ENCODE peak calls at places on chromosome 3, in four cellular contexts. F is HCT116, Z is HepG2, Q is K562. H is an unnamed sample.

GRCh38 chr3:12180218-12180617 is 21.5 kb upstream of the TIMP4 start:
- DNase-seq in F (peak; percentile 44), Z (no peak), Q (no peak), H (peak; percentile 28)

GRCh38 chr3:129927072-129927471 is 33.6 kb upstream of the TMCC1 start:
- DNase-seq in F (no peak), Z (peak; percentile 32), Q (peak; percentile 47), H (no peak)

GRCh38 chr3:129576514-129577345 is 29.7 kb downstream of the PLXND1 start:
- DNase-seq in F (no peak), Z (peak; percentile 33), Q (no peak), H (no peak)

GRCh38 chr3:10263549-10264363 is 15.5 kb downstream of the TATDN2 start:
- DNase-seq in F (peak; percentile 22), Z (no peak), Q (peak; percentile 82), H (peak; percentile 75)

GRCh38 chr3:139110072-139110830 is 65.6 kb upstream of the PRR23C start:
- DNase-seq in F (no peak), Z (no peak), Q (no peak), H (no peak)

GRCh38 chr3:178777718-178778411 is 241.6 kb downstream of the KCNMB2 start:
- DNase-seq in F (peak; percentile 27), Z (no peak), Q (no peak), H (no peak)

GRCh38 chr3:100455841-100456550 is 36.4 kb upstream of the TMEM45A start:
- DNase-seq in F (no peak), Z (no peak), Q (no peak), H (no peak)

GRCh38 chr3:139577899-139578298 is 38.4 kb upstream of the RBP1 start:
- DNase-seq in F (no peak), Z (no peak), Q (no peak), H (peak; percentile 37)

GRCh38 chr3:9898467-9899229 is 4.0 kb upstream of the IL17RE start:
- DNase-seq in F (no peak), Z (peak; percentile 56), Q (no peak), H (no peak)

GRCh38 chr3:124263168-124263567 is 271.2 kb upstream of the ROPN1 start:
- DNase-seq in F (no peak), Z (no peak), Q (no peak), H (no peak)

GRCh38 chr3:132457301-132457700 is 40.0 kb downstream of the DNAJC13 start:
- DNase-seq in F (no peak), Z (no peak), Q (no peak), H (no peak)

GRCh38 chr3:37896775-37897174 is 35.1 kb downstream of the CTDSPL start:
- DNase-seq in F (no peak), Z (no peak), Q (no peak), H (no peak)

GRCh38 chr3:37897763-37898162 is 36.1 kb downstream of the CTDSPL start:
- DNase-seq in F (no peak), Z (no peak), Q (no peak), H (no peak)

GRCh38 chr3:37899711-37900306 is 38.1 kb downstream of the CTDSPL start:
- DNase-seq in F (no peak), Z (no peak), Q (peak; percentile 37), H (no peak)

GRCh38 chr3:37898424-37898823 is 36.7 kb downstream of the CTDSPL start:
- DNase-seq in F (no peak), Z (no peak), Q (no peak), H (no peak)

DNA sequence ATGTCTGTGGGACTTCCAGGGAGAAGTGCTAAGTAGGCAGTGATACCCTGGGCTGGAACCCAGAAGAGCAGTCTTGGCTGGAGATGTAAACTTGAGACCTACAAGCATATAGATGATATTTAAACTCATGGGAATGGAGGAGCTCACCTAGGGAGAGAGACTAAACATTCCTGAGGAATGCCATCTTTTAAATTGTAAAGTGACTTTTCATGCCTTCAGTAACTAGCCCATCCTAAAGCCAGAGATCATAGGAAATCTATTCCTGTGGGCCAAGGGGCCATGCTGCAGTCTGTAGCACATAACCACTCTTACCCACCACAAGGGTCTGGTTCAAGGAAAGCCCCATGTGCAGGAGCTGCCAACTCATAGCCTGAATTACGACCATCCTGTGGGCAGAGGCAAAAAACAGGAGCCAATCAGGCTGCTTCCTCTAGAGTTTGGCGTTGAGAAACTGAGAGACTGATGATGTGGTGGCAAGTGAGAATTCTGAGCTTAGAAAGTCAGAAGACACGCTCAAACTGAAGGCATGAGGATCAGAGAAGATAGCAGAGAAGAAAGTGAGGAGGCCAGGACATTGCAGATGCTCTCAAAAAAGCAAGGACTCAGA is 37.5 kb downstream of the CTDSPL start:
- DNase-seq in F (no peak), Z (no peak), Q (no peak), H (no peak)
- TF ChIP-seq ELF1 in F (no peak), Z (no peak), Q (no peak), H (no peak)

GRCh38 chr3:41986566-41986965 is 24.7 kb upstream of the ULK4 start:
- DNase-seq in F (no peak), Z (no peak), Q (no peak), H (no peak)

GRCh38 chr3:41987627-41988026 is 25.7 kb upstream of the ULK4 start:
- DNase-seq in F (no peak), Z (no peak), Q (no peak), H (no peak)

GRCh38 chr3:41989518-41989917 is 27.6 kb upstream of the ULK4 start:
- DNase-seq in F (no peak), Z (no peak), Q (no peak), H (no peak)

DNA sequence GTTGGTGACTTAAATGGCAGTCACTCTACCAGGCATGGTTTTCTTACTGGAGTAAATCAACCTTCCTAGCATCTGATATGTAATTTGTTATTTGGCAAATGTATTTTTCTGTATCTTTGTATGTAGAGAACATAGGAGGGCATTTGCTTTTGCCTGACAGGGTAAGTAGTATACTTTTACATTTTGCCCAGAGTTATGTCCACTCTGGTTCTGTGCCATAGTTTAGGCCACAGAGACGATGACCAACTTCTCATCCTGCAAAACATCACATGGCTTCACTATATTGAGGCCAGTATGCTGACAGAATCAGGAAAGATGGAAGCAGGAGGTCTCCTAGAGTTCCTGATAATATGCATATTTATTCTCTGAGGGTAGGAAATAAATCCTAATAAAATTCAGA is 23.1 kb upstream of the ULK4 start:
- DNase-seq in F (no peak), Z (no peak), Q (no peak), H (no peak)
- TF ChIP-seq ELF1 in F (no peak), Z (no peak), Q (no peak), H (no peak)

DNA sequence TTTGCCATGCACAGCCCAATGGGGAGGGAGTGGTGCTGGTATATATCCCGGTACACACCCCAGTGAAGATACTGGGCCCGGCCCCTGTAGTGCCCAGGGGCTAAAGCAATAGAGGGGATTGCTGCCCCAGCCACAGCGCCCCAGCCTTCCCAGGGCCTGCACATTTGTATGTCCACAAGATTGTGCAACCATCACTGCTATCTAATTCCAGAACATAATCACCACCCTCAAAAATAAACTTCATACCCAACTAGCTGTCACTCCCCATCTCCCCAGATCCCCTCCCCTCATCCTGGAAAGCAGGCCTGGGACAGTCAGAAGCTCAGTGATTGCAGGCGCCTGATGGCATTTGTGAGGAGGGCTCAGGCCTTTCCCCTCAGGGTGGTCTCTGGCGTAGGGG is 13.5 kb downstream of the GNAI2 start:
- DNase-seq in F (no peak), Z (no peak), Q (no peak), H (no peak)
- TF ChIP-seq ELF1 in F (no peak), Z (no peak), Q (no peak), H (no peak)

DNA sequence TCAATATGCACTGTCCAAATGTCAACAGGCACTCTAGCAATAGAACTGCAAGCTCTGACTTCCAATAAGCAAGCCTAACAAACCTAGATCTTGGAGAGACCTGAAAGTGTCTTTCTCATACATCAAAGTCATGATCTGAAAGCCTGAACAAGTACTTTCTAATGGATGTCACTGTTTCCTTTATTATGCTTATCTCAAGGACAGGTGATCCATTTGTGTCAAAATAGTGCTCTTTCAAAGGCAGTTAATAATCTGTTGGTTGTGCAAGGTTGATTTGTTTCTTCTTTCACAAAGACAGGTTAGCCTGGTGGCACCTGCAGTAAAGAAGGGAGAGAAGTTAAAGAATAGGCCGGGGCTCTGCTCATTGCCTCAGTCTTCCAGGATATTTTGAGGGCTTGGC is 146.8 kb downstream of the EPHB1 start:
- DNase-seq in F (no peak), Z (no peak), Q (no peak), H (no peak)
- TF ChIP-seq ELF1 in F (no peak), Z (no peak), Q (no peak), H (no peak)

GRCh38 chr3:37810788-37811187 is 50.9 kb upstream of the CTDSPL start:
- DNase-seq in F (no peak), Z (no peak), Q (no peak), H (no peak)
- TF ChIP-seq ELF1 in F (no peak), Z (no peak), Q (no peak), H (no peak)

DNA sequence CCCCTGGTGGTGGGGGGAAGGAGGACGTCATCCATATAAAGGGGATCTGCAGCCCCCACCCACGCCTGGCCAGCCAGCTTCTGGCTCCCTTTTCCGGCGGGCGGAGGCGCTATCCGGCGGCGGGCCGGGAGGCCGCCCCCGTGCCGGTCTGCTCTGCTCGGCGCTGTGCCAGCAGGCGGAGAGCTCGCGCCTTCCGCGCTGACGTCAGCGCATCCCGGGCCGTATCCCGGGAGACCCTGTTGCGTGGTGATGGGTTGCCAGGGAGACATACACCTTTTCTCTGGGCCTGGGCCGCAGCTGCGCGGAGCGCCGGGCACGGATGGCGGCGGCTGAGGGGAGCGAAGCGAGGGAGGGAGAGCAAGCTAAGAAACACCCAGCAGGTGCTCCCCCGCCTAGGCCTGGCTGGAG is 1.1 kb downstream of the FAM131A start:
- DNase-seq in F (no peak), Z (no peak), Q (no peak), H (peak; percentile 97)
- TF ChIP-seq ELF1 in F (no peak), Z (no peak), Q (no peak), H (no peak)

DNA sequence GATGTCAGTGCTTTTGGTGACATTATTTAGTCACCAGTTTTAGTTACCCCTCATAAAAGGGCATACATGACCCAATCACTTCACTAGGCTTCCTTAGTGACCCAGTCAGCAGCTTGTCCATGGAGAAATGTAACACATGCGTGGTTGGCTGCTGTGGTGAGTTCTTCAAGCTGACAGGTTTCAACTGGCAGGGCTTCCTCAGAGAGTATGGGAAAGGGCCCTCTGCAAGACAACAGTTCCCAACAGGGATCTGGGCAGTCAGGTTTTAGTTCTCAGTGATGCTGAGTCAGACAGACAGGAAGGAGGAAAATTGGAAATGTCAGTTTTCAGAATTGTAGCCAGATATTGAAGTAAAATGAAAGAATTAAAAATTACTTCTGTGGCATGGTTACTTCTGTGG is 282.5 kb downstream of the TBL1XR1 start:
- DNase-seq in F (no peak), Z (no peak), Q (no peak), H (no peak)
- TF ChIP-seq ELF1 in F (no peak), Z (no peak), Q (no peak), H (no peak)

GRCh38 chr3:184228376-184229137 is 828 bp upstream of the VWA5B2 start:
- DNase-seq in F (no peak), Z (no peak), Q (no peak), H (peak; percentile 45)
- TF ChIP-seq ELF1 in F (no peak), Z (no peak), Q (no peak), H (no peak)

GRCh38 chr3:154844863-154845262 is 235.3 kb upstream of the MME start:
- DNase-seq in F (no peak), Z (no peak), Q (no peak), H (no peak)
- TF ChIP-seq ELF1 in F (no peak), Z (no peak), Q (no peak), H (no peak)

H was measured in SK-N-SH.